ENCODE peak calls at places on chromosomes 3 and 15, in six cellular contexts. F is nucleus accumbens; W is NCI-H1417; I is activated T-cell treated with anti-CD3 and anti-CD28 coated beads for 24 hours; C is naive thymus-derived CD4-positive, alpha-beta T cell; D is CD4-positive, alpha-beta T cell. O is an unnamed sample.

GRCh38 chr3:139378587-139378986 is 10.9 kb downstream of the COPB2 start:
- DNase-seq in W (peak; percentile 75), I (no peak), F (no peak), C (no peak), D (no peak), O (no peak)

GRCh38 chr3:133943639-133944131 is 48.0 kb upstream of the RAB6B start:
- DNase-seq in I (no peak), F (no peak), W (no peak), D (no peak), C (no peak), O (no peak)

GRCh38 chr15:100108846-100109245 is 232.9 kb downstream of the ADAMTS17 start:
- DNase-seq in D (no peak), C (no peak), F (no peak), W (no peak), I (no peak), O (no peak)

GRCh38 chr15:77002954-77003912 is 8.3 kb downstream of the PSTPIP1 start:
- DNase-seq in I (peak; percentile 71), D (peak; percentile 65), W (no peak), F (no peak), C (peak; percentile 69), O (peak; percentile 49)

GRCh38 chr15:36579792-36580431 is 486 bp downstream of the CDIN1 start:
- DNase-seq in W (no peak), C (no peak), I (no peak), D (peak; percentile 14), F (no peak), O (no peak)

GRCh38 chr3:7264196-7264526 is 403.2 kb downstream of the GRM7 start:
- DNase-seq in W (no peak), C (no peak), I (no peak), F (no peak), D (no peak), O (no peak)

GRCh38 chr3:48352546-48352945 is 19.1 kb upstream of the SPINK8 start:
- DNase-seq in I (no peak), F (no peak), W (no peak), D (no peak), C (no peak), O (no peak)

GRCh38 chr3:193743702-193744047 is 150.7 kb downstream of the OPA1 start:
- DNase-seq in I (no peak), F (no peak), W (no peak), C (no peak), D (no peak), O (no peak)

GRCh38 chr3:114496021-114496434 is 202.2 kb downstream of the TIGIT start:
- DNase-seq in F (no peak), W (no peak), I (no peak), D (no peak), C (no peak), O (no peak)

GRCh38 chr3:46935168-46935858 is 41.2 kb downstream of the CCDC12 start:
- DNase-seq in I (no peak), F (no peak), D (no peak), W (no peak), C (no peak), O (no peak)